ENCODE peak calls at places on chromosomes 2 and 18, in four cellular contexts. H is fibroblast of the aortic adventitia, A is progenitor cell of endocrine pancreas, G is tibial nerve. R is an unnamed sample.
A peak's percentile ranks its signal among the peaks of the same experiment; 100 is the strongest.

GRCh38 chr2:105399207-105399861 is 483 bp upstream of the FHL2 start:
- DNase-seq in G (no peak), H (no peak), A (no peak), R (no peak)

GRCh38 chr2:8394569-8395359 is 287.1 kb upstream of the ID2 start:
- DNase-seq in G (no peak), H (no peak), A (no peak), R (no peak)

GRCh38 chr2:174340400-174341300 is 5.9 kb downstream of the SP9 start:
- DNase-seq in A (peak; percentile 29), H (no peak), G (no peak), R (no peak)

GRCh38 chr18:27057459-27058302 is 127.4 kb downstream of the CHST9 start:
- DNase-seq in G (no peak), A (no peak), H (no peak), R (no peak)

GRCh38 chr2:218295029-218295428 is 2.7 kb upstream of the TMBIM1 start:
- DNase-seq in A (no peak), G (no peak), H (peak; percentile 49), R (no peak)

GRCh38 chr2:120104002-120104467 is 91.2 kb downstream of the EPB41L5 start:
- DNase-seq in H (peak; percentile 82), G (no peak), A (no peak), R (no peak)

GRCh38 chr18:54787098-54787497 is 41.2 kb upstream of the RAB27B start:
- DNase-seq in A (no peak), G (no peak), H (no peak), R (no peak)

GRCh38 chr18:80109676-80110078 is 615 bp downstream of the ADNP2 start:
- DNase-seq in G (no peak), H (peak; percentile 26), A (peak; percentile 15), R (no peak)

GRCh38 chr2:96665083-96665569 is 22.6 kb downstream of the FER1L5 start:
- DNase-seq in G (peak; percentile 29), A (no peak), H (peak; percentile 99), R (no peak)

GRCh38 chr2:21019000-21019677 is 24.7 kb downstream of the APOB start:
- DNase-seq in A (no peak), G (no peak), H (no peak), R (no peak)

GRCh38 chr2:64675860-64676259 is 22.1 kb upstream of the SERTAD2 start:
- DNase-seq in G (no peak), A (no peak), H (no peak), R (no peak)

GRCh38 chr2:27901219-27901618 is 10.7 kb downstream of the BABAM2 start:
- DNase-seq in G (no peak), H (no peak), A (no peak), R (no peak)

GRCh38 chr2:218319813-218320360 is 27.6 kb upstream of the TMBIM1 start:
- DNase-seq in G (no peak), H (no peak), A (no peak), R (no peak)

GRCh38 chr2:208320686-208321085 is 54.6 kb downstream of the PIKFYVE start:
- DNase-seq in G (peak; percentile 47), A (no peak), H (peak; percentile 82), R (no peak)

GRCh38 chr2:157837851-157838441 is 38.2 kb downstream of the ACVR1 start:
- DNase-seq in G (no peak), A (no peak), H (peak; percentile 57), R (no peak)

GRCh38 chr2:47208852-47209606 is 53.9 kb upstream of the STPG4 start:
- DNase-seq in H (peak; percentile 82), G (no peak), A (no peak), R (no peak)

GRCh38 chr18:79393181-79393598 is 2.5 kb upstream of the NFATC1 start:
- DNase-seq in H (no peak), G (no peak), A (no peak), R (no peak)

GRCh38 chr2:219126555-219126954 is 34.1 kb downstream of the NHEJ1 start:
- DNase-seq in H (no peak), A (no peak), G (no peak), R (no peak)

GRCh38 chr2:199457147-199458016 is at the start of gene SATB2:
- DNase-seq in G (no peak), H (peak; percentile 58), A (peak; percentile 30), R (no peak)

GRCh38 chr2:231228974-231229373 is 30.5 kb downstream of the ARMC9 start:
- DNase-seq in G (no peak), A (no peak), H (no peak), R (no peak)

GRCh38 chr2:41847744-41848441 is 199.9 kb upstream of the PKDCC start:
- DNase-seq in G (peak; percentile 58), A (no peak), H (peak; percentile 22), R (no peak)

GRCh38 chr2:41851554-41851953 is 196.3 kb upstream of the PKDCC start:
- DNase-seq in A (no peak), H (no peak), G (no peak), R (no peak)

DNA sequence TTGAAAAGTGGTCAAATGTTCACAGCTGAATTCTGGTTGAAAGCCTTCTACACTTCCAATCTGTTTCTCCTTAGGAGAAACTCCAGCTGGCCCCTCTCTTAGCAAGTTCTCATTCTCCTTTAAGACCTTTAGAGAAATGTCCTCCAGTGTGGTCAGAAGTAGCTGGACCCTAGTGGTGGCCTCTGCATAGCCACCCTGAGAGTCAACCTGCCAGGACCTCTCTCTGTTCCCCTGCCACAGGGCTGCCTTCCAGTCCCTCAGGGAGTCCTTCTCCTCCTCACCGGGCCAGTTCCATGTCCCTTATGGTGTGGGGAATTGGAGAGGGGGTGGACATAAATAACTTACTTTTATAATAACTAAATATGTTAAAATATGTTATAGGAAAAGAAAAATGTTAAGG is 200.9 kb upstream of the PKDCC start:
- DNase-seq in H (no peak), A (no peak), G (no peak), R (no peak)
- TF ChIP-seq CTCF in H (no peak), A (peak; percentile 9), G (no peak), R (no peak)

DNA sequence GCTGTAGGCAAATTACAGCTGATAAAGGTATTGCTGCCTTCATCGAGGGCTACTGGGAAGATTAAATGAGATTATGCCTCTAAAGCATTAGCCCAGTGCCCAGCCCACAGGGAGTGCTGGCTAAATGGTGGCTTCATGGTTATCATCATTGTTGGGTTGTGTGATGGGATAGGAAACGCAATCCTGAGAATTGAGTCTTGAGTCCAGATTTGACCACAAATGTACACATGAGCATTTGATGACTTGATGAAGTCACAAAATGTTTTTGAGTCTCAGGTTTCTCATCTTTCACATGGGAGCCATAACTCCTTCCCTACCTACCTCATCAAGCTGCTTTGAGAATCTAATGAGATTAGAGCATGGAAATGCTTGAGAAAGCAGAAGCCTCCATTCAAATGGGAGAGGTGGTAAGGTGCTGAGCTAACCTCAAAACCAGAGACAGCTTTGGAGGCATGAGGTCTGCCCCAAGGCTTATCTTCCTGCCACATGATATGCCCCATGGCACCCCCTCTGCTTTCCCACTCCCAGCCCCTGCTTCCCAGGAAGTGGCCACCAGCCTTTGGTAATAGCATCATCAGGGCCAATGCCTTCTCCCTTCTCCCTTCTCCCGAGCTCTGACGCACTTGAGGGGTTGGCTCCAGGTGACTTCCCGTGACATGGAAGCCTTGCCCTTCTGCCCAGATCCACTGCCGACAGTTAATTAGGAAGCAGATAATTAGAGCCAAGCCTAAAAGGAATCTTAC is 149.4 kb upstream of the EPAS1 start:
- DNase-seq in H (no peak), A (no peak), G (no peak), R (no peak)
- TF ChIP-seq CTCF in H (no peak), A (no peak), G (no peak), R (no peak)

DNA sequence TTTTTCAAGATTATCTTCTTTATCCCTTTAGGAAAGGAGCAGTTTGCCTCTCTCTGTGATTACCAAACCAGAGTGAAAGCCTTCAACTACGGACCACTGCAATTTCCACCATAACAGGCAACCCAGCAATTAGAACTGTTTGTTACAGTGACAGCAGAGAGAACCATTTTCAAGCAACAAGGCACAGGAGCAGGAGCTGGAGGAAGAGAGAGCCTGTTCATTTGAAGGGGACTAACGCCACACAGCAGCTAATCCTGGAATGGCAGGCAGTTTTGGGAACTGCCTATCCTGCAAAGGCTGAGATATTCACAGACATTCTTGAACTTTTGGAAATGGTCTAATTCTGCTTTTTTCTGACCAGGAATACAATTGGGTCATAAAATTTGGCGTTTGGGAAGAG is 1541.9 kb upstream of the PIK3C3 start:
- DNase-seq in A (no peak), G (no peak), H (no peak), R (no peak)
- TF ChIP-seq CTCF in A (peak; percentile 71), G (no peak), H (no peak), R (no peak)

GRCh38 chr2:11738589-11739436 is 7.6 kb upstream of the LPIN1 start:
- DNase-seq in A (no peak), H (peak; percentile 93), G (peak; percentile 89), R (peak; percentile 51)
- TF ChIP-seq CTCF in A (peak; percentile 60), H (peak; percentile 61), G (peak; percentile 25), R (no peak)

DNA sequence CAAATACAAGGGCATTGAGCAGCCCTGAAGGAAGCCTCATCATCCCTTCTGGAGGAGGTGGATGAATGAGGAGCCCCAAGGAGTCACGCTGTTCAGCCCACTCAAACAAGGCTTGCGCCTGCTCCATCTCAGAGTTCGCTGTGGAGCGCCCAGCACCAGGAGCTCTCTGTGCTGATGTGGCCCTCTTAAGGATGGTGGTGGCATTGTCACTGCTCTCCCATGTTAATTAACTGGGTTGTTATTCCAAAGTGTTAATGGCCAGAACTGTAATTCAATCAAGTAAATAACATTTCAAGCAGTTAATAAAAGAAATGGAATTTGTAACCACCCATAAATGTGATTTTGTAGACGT is 726.0 kb upstream of the RAB6C start:
- DNase-seq in A (no peak), H (no peak), G (no peak), R (no peak)
- TF ChIP-seq CTCF in A (peak; percentile 53), H (no peak), G (peak; percentile 5), R (no peak)

GRCh38 chr18:10523544-10523943 is 2.3 kb upstream of the NAPG start:
- DNase-seq in H (no peak), G (no peak), A (no peak), R (no peak)

GRCh38 chr18:10522574-10522973 is 3.3 kb upstream of the NAPG start:
- DNase-seq in H (no peak), G (no peak), A (no peak), R (no peak)

GRCh38 chr18:10519366-10519765 is 6.5 kb upstream of the NAPG start:
- DNase-seq in G (no peak), A (no peak), H (peak; percentile 33), R (no peak)

GRCh38 chr18:10518595-10519273 is 7.1 kb upstream of the NAPG start:
- DNase-seq in H (peak; percentile 39), G (peak; percentile 66), A (no peak), R (no peak)

DNA sequence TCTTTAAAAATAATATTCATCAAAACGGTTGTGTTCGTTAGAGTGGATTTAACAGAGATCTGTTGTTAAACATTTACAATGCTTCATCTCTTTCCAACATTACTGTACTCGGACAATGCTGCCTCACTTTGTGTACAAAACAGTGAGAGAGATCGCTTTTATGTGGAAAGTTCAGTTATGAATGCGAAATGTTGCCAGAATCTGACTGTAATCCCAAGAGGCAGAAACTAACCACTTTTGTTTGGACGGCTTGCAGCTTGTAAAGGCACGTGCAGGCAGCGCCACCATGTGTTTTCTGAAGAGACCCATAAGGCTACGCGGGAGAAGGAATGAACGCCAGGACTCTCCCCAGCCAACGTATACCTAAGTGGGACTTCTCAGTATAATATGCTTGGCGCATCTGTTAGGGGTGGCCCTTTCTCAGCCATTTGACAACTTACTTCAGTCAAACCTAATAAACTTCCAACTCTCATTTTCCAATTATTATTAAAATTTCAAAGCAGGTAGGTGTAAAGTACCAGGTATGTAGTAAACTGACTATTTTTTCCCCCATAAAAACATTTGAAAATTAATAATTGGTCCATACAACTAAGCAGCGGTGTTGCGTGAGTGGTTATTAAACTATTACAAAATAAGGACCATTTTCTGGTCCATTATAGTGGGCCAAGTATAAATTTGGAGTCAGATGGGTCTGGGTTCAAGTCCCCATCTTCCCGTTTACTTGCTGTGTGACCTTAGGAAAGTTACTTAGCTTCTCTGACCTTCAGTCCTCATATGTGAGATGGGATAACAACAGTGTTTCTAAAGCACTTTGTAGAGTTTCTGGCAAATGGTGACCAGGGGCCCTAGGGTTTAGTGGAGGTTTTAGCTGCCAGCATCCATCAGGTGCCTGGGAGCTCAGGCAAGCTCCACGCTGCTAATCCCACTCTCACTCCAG is 5.6 kb upstream of the NAPG start:
- DNase-seq in A (peak; percentile 57), G (peak; percentile 92), H (peak; percentile 98), R (peak; percentile 77)
- TF ChIP-seq CTCF in A (peak; percentile 92), G (peak; percentile 73), H (peak; percentile 78), R (peak; percentile 52)